ENCODE peak calls at places on chromosomes 7 and 10, in seven cellular contexts. A, B, G, Q, O, Z and H are unnamed samples.

GRCh38 chr7:46352335-46352954 is 431.4 kb upstream of the IGFBP3 start:
- DNase-seq in G (peak), Q (no peak), Z (no peak), B (peak), A (peak), O (peak), H (peak)

GRCh38 chr7:155565596-155565995 is 19.2 kb upstream of the CNPY1 start:
- DNase-seq in A (no peak), Q (no peak), B (no peak), O (no peak), G (no peak), Z (no peak), H (no peak)

GRCh38 chr10:21807162-21807561 is 196.4 kb downstream of the DNAJC1 start:
- DNase-seq in A (no peak), B (no peak), Q (no peak), Z (no peak), O (no peak), G (no peak), H (no peak)

GRCh38 chr10:71255817-71256660 is 43.7 kb downstream of the UNC5B start:
- DNase-seq in O (peak), G (peak), B (peak), Z (no peak), A (no peak), Q (peak), H (no peak)

GRCh38 chr7:157862731-157863130 is 525.9 kb downstream of the DNAJB6 start:
- DNase-seq in G (no peak), B (no peak), A (no peak), O (no peak), Z (no peak), Q (no peak), H (no peak)

GRCh38 chr10:63515002-63515763 is 6.0 kb upstream of the REEP3 start:
- DNase-seq in G (peak), A (no peak), B (peak), O (no peak), Z (no peak), Q (no peak), H (no peak)

GRCh38 chr10:84606428-84606827 is 278.0 kb downstream of the CCSER2 start:
- DNase-seq in B (no peak), O (no peak), G (no peak), Z (no peak), Q (no peak), A (no peak), H (no peak)

GRCh38 chr10:5876181-5876768 is 13.4 kb downstream of the ANKRD16 start:
- DNase-seq in O (no peak), A (no peak), G (peak), Q (no peak), Z (no peak), B (peak), H (no peak)

GRCh38 chr7:122803323-122803722 is 82.9 kb downstream of the CADPS2 start:
- DNase-seq in G (peak), Z (no peak), B (peak), A (no peak), O (no peak), Q (no peak), H (peak)

GRCh38 chr10:80409121-80409520 is 770 bp downstream of the PRXL2A start:
- DNase-seq in Z (no peak), G (no peak), A (no peak), O (no peak), Q (no peak), B (no peak), H (no peak)

GRCh38 chr10:67539312-67539711 is 156.7 kb downstream of the CTNNA3 start:
- DNase-seq in B (no peak), Q (no peak), G (peak), O (no peak), Z (no peak), A (no peak), H (no peak)

GRCh38 chr7:98192781-98193457 is 18.3 kb upstream of the BHLHA15 start:
- DNase-seq in Z (no peak), B (peak), O (no peak), Q (no peak), A (no peak), G (no peak), H (no peak)

GRCh38 chr7:30487371-30487770 is 8.8 kb upstream of the NOD1 start:
- DNase-seq in B (no peak), O (no peak), A (no peak), Q (no peak), G (no peak), Z (no peak), H (no peak)

GRCh38 chr10:76017026-76017732 is 585.8 kb downstream of the LRMDA start:
- DNase-seq in A (no peak), B (peak), G (peak), Q (no peak), Z (no peak), O (no peak), H (no peak)

GRCh38 chr7:30348083-30348560 is 63.7 kb downstream of the ZNRF2 start:
- DNase-seq in O (peak), Q (peak), G (peak), B (peak), Z (no peak), A (peak), H (peak)

GRCh38 chr10:87054373-87055295 is 34.5 kb downstream of the FAM25A start:
- DNase-seq in Q (no peak), A (no peak), Z (no peak), B (peak), O (peak), G (peak), H (no peak)

GRCh38 chr10:70551971-70552422 is 50.5 kb downstream of the PRF1 start:
- DNase-seq in O (peak), B (peak), Z (no peak), Q (no peak), A (no peak), G (peak), H (peak)

GRCh38 chr10:36542493-36542892 is 582.9 kb upstream of the ANKRD30A start:
- DNase-seq in B (no peak), G (no peak), Z (no peak), O (no peak), Q (no peak), A (no peak), H (no peak)

GRCh38 chr7:18753972-18754610 is 258.5 kb downstream of the HDAC9 start:
- DNase-seq in Q (no peak), A (no peak), B (peak), Z (no peak), G (no peak), O (peak), H (no peak)

GRCh38 chr7:137652721-137653120 is 194.1 kb downstream of the DGKI start:
- DNase-seq in Q (no peak), B (peak), O (no peak), Z (no peak), G (peak), A (no peak), H (no peak)

GRCh38 chr7:90666186-90666585 is 70.1 kb downstream of the CDK14 start:
- DNase-seq in O (peak), Z (no peak), B (peak), A (no peak), Q (peak), G (no peak), H (no peak)

GRCh38 chr10:58326967-58327381 is 7.8 kb upstream of the UBE2D1 start:
- DNase-seq in Q (peak), Z (peak), A (no peak), B (peak), O (no peak), G (peak), H (no peak)

GRCh38 chr7:11557627-11558026 is 274.4 kb downstream of the THSD7A start:
- DNase-seq in G (peak), Z (no peak), A (no peak), B (peak), Q (no peak), O (no peak), H (no peak)

GRCh38 chr7:34361663-34362250 is 296.3 kb upstream of the NPSR1 start:
- DNase-seq in A (no peak), O (no peak), Q (no peak), G (no peak), B (no peak), Z (no peak), H (no peak)

GRCh38 chr10:118213456-118213855 is 128.7 kb downstream of the FAM204A start:
- DNase-seq in G (no peak), A (no peak), B (no peak), Q (no peak), O (no peak), Z (no peak), H (no peak)

GRCh38 chr7:134660961-134661376 is 14.3 kb downstream of the BPGM start:
- DNase-seq in Z (no peak), Q (no peak), O (peak), G (peak), B (peak), A (no peak), H (no peak)

GRCh38 chr10:48740023-48740707 is 55.5 kb downstream of the WDFY4 start:
- DNase-seq in B (no peak), Q (no peak), A (no peak), G (no peak), Z (no peak), O (no peak), H (no peak)

GRCh38 chr10:18303851-18304800 is 163.9 kb downstream of the CACNB2 start:
- DNase-seq in G (no peak), Q (no peak), O (no peak), A (no peak), B (no peak), Z (no peak), H (no peak)

GRCh38 chr10:1358147-1358546 is 302.0 kb downstream of the WDR37 start:
- DNase-seq in Z (no peak), A (no peak), Q (no peak), O (no peak), B (no peak), G (no peak), H (no peak)

GRCh38 chr7:144824360-144824759 is 11.5 kb downstream of the TPK1 start:
- DNase-seq in A (no peak), O (peak), Z (no peak), B (peak), G (peak), Q (no peak), H (peak)

GRCh38 chr10:101938316-101939272 is 95.0 kb upstream of the KCNIP2 start:
- DNase-seq in Q (no peak), B (peak), G (peak), A (no peak), Z (no peak), O (peak), H (no peak)

GRCh38 chr10:99551158-99551557 is 18.4 kb downstream of the NKX2-3 start:
- DNase-seq in B (peak), Z (no peak), Q (no peak), G (peak), A (no peak), O (peak), H (no peak)

GRCh38 chr10:77436257-77436780 is 201.3 kb downstream of the KCNMA1 start:
- DNase-seq in Z (no peak), O (no peak), A (no peak), B (no peak), Q (no peak), G (no peak), H (no peak)

DNA sequence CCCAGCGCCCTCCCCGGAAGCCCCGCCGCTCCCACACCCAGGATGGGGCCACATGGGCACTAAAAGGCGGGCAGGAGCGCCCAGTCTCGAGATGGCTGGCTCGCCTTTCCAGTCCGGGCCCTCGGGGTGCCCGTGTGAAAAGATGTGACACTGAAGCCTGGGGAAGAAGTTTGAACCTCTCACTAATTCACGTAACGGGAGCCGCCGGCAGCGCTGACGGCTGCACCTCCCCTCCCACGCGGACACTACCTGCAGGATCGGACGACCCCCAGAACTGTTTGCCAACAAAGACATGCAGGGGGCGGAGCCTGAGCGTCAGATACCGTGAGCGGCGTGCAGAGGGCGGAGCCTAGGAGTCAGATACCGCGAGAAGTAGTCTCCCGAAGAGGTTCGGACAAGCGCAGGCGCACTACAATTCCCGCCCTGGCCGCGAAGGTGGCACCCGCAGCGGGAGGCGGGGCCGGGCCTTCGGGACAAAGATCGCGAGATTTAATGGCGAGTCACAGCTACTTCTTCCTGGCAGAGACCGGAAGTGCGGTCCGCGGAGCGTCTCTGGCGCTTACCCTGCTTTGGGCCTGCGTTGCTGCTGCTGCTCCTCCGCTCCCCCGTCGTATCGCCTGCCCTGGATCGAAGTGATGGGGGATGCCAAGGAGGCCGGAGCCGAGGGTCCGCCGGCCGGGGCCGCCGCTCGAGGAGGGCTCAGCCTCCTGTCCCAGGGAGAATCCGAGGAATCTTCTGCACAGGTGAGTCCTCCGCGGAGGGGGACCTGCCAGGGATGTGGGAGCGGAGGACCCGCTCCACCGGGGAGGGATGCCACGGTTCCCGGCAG is at the start of gene EDRF1:
- DNase-seq in B (peak), G (peak), A (peak), Q (peak), O (peak), Z (peak), H (peak)
- H3K4me3 ChIP-seq in B (peak), G (peak), A (peak), Q (peak), O (peak), Z (peak), H (peak)

DNA sequence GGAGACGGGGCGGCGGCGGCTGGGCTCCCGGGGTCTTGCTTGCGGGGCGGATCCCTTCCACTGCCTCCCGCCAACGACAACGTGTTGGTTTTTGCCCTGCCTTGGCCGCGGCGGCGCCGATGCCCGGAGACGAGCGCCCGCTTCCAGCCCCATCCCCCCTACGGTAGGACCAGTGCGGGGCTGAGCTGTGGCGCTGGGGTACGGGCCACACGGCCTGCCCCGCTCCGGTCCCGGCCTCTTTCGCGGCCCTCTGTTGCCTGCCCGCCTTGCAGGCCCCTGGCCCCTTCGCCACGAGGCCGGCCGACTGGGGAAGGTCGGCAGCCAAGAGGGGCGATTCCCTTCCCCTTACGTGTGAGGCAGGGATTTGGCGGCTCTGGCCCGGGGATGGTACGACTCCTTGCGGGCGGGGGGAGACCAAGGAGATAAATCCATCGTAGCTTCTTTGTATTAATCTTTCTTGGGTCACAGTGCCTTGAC is 488 bp downstream of the EIF4H start:
- DNase-seq in Q (peak), A (no peak), B (peak), G (peak), O (no peak), Z (no peak), H (no peak)
- TF ChIP-seq CTCF in Q (no peak), A (no peak), B (no peak), G (no peak), O (peak), Z (no peak), H (no peak)

GRCh38 chr10:24240001-24240751 is 31.2 kb downstream of the KIAA1217 start:
- DNase-seq in G (peak), O (no peak), B (peak), Z (no peak), A (no peak), Q (no peak), H (no peak)

GRCh38 chr10:24241536-24241935 is 32.6 kb downstream of the KIAA1217 start:
- DNase-seq in A (no peak), G (no peak), B (no peak), Q (no peak), O (no peak), Z (no peak), H (no peak)

GRCh38 chr10:24239289-24239688 is 30.4 kb downstream of the KIAA1217 start:
- DNase-seq in O (no peak), Q (no peak), Z (no peak), G (no peak), B (no peak), A (no peak), H (no peak)

GRCh38 chr10:24237801-24238390 is 29.0 kb downstream of the KIAA1217 start:
- DNase-seq in B (no peak), Q (no peak), Z (no peak), G (no peak), A (no peak), O (no peak), H (no peak)

GRCh38 chr10:24238527-24239247 is 29.7 kb downstream of the KIAA1217 start:
- DNase-seq in G (peak), Z (peak), A (no peak), O (no peak), Q (no peak), B (no peak), H (no peak)
- H3K4me3 ChIP-seq in G (peak), Z (peak), A (no peak), O (no peak), Q (no peak), B (no peak), H (peak)

GRCh38 chr10:131899695-131900349 is 986 bp upstream of the PPP2R2D start:
- DNase-seq in G (no peak), B (no peak), O (no peak), A (no peak), Z (no peak), Q (no peak), H (no peak)
- TF ChIP-seq CTCF in G (no peak), B (no peak), O (peak), A (no peak), Z (no peak), Q (no peak), H (peak)